ENCODE peak calls at places on chromosome 5, in five cellular contexts. N, T, B, M and Z are unnamed samples.

GRCh38 chr5:61652916-61653315 is 320.9 kb downstream of the ZSWIM6 start:
- DNase-seq in B (no peak), N (no peak), M (no peak), T (no peak), Z (no peak)

GRCh38 chr5:74372502-74373445 is 267.8 kb downstream of the ENC1 start:
- DNase-seq in N (no peak), M (no peak), T (no peak), B (no peak), Z (no peak)

GRCh38 chr5:74543162-74543995 is 97.1 kb downstream of the ENC1 start:
- DNase-seq in T (no peak), N (no peak), M (peak), B (peak), Z (peak)

GRCh38 chr5:59040007-59040803 is 457.3 kb downstream of the RAB3C start:
- DNase-seq in N (no peak), M (no peak), B (no peak), T (no peak), Z (no peak)

GRCh38 chr5:68285857-68286611 is 70.5 kb downstream of the PIK3R1 start:
- DNase-seq in T (no peak), M (peak), N (no peak), B (no peak), Z (peak)

GRCh38 chr5:167639761-167640160 is 651.7 kb upstream of the WWC1 start:
- DNase-seq in T (no peak), M (no peak), N (no peak), B (no peak), Z (no peak)

GRCh38 chr5:126383246-126383645 is 40.0 kb upstream of the GRAMD2B start:
- DNase-seq in B (no peak), T (no peak), M (no peak), N (no peak), Z (no peak)

GRCh38 chr5:163437309-163438182 is at the start of gene CCNG1:
- DNase-seq in T (peak), N (peak), M (peak), B (peak), Z (peak)

GRCh38 chr5:95644351-95645042 is 2.1 kb upstream of the RFESD start:
- DNase-seq in B (peak), T (no peak), M (peak), N (peak), Z (peak)

GRCh38 chr5:115377468-115378217 is 81.2 kb upstream of the CCDC112 start:
- DNase-seq in M (no peak), T (no peak), B (no peak), N (no peak), Z (no peak)
- H3K4me3 ChIP-seq in M (no peak), T (no peak), B (no peak), N (no peak), Z (no peak)

DNA sequence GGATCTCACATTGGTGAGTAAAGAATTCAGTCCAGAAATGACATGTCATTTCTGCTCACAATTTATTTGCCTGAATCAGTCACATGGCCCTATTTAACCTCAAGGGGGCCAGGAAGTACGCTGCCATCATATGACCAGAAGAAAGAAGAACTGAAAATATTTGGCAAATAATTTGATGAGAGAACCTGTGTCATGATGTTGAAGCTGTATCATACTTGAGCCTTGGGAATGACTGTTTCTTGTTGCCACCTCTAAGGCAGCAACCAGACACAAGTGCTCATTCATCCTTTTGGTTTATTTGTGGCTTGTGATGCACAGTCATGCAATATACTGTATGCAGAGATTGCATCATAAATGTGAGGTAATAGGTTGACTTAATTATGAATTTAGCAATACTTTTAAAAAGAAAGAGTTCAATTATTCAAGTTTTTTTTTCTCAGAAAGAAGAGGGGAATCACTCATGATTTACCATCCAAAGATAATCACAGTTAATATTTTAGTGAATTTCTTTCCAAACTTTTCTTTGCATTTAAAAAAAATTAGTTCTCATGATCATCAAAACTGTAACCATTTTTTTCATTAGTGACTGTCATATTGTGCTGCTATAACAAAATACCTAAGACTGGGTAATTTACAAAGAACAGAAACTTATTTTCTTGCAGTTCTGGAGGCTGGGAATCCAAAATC is 8.2 kb upstream of the ZFYVE16 start:
- DNase-seq in N (peak), B (no peak), M (no peak), T (no peak), Z (no peak)
- H3K4me3 ChIP-seq in N (no peak), B (no peak), M (no peak), T (no peak), Z (no peak)

GRCh38 chr5:90475436-90475980 is 844 bp downstream of the POLR3G start:
- DNase-seq in M (no peak), T (no peak), B (no peak), N (no peak), Z (no peak)

GRCh38 chr5:90477073-90477472 is 2.4 kb downstream of the POLR3G start:
- DNase-seq in T (no peak), N (no peak), B (peak), M (peak), Z (no peak)

GRCh38 chr5:90480699-90481098 is 6.0 kb downstream of the POLR3G start:
- DNase-seq in N (no peak), T (no peak), M (no peak), B (no peak), Z (no peak)

GRCh38 chr5:90479611-90480385 is 5.1 kb downstream of the POLR3G start:
- DNase-seq in M (no peak), B (no peak), T (no peak), N (no peak), Z (no peak)

DNA sequence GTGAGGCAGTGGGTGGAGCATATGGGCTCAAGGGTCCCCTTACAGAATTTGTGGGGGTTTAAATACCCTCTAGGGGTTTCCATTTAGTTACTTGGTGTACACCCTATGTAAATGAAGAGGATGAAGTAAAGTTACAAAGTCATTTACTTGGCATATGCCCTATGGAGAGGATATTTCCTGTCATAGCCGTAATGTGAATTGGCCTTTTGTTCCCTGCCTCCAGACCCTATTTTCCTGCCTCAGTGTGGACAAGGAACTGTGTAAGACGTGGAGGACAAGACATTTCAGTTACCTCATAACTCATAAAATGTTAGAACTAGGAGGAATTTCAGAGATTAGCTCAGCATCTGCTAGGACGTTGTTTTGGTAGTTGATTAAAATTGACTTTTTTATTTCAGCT is 3.2 kb downstream of the POLR3G start:
- DNase-seq in T (no peak), N (no peak), M (no peak), B (no peak), Z (no peak)
- H3K4me3 ChIP-seq in T (no peak), N (no peak), M (no peak), B (no peak), Z (no peak)

GRCh38 chr5:135582099-135582781 is 3.4 kb upstream of the CXCL14 start:
- DNase-seq in M (no peak), T (no peak), B (no peak), N (no peak), Z (no peak)

GRCh38 chr5:135578305-135578684 is 496 bp downstream of the CXCL14 start:
- DNase-seq in N (no peak), T (no peak), M (peak), B (peak), Z (no peak)

GRCh38 chr5:135577421-135577820 is 1.4 kb downstream of the CXCL14 start:
- DNase-seq in B (no peak), T (no peak), M (no peak), N (no peak), Z (no peak)

GRCh38 chr5:135576075-135576599 is 2.7 kb downstream of the CXCL14 start:
- DNase-seq in B (peak), N (no peak), T (no peak), M (peak), Z (no peak)

GRCh38 chr5:135578685-135579341 is at the start of gene CXCL14:
- DNase-seq in M (peak), T (no peak), B (peak), N (no peak), Z (peak)
- H3K4me3 ChIP-seq in M (peak), T (no peak), B (peak), N (peak), Z (peak)

GRCh38 chr5:35066260-35066795 is 18.6 kb upstream of the AGXT2 start:
- DNase-seq in B (no peak), T (peak), M (no peak), N (no peak), Z (no peak)
- H3K4me3 ChIP-seq in B (no peak), T (no peak), M (no peak), N (no peak), Z (no peak)